ENCODE peak calls at places on chromosomes 6 and 20, in four cellular contexts. V is HCT116, S is Daoy, C is psoas muscle. R is an unnamed sample.

GRCh38 chr6:31462964-31463940 is 34.7 kb upstream of the MICB start:
- DNase-seq in S (peak), C (peak), V (peak), R (no peak)

GRCh38 chr20:22385602-22386299 is 198.6 kb downstream of the FOXA2 start:
- DNase-seq in V (no peak), S (no peak), C (no peak), R (peak)

GRCh38 chr20:10463622-10464021 is 28.5 kb downstream of the SLX4IP start:
- DNase-seq in S (no peak), C (no peak), V (no peak), R (no peak)

GRCh38 chr20:59485576-59486250 is 118.6 kb upstream of the PHACTR3 start:
- DNase-seq in C (no peak), S (no peak), V (no peak), R (no peak)

GRCh38 chr6:157128235-157128761 is 195.0 kb downstream of the TMEM242 start:
- DNase-seq in V (no peak), C (no peak), S (no peak), R (no peak)

GRCh38 chr20:24675651-24676352 is 206.4 kb downstream of the SYNDIG1 start:
- DNase-seq in S (no peak), V (no peak), C (no peak), R (no peak)

GRCh38 chr6:159801935-159802334 is 1.9 kb downstream of the PNLDC1 start:
- DNase-seq in V (no peak), S (no peak), C (no peak), R (no peak)

GRCh38 chr6:165551828-165552227 is 111.2 kb downstream of the PDE10A start:
- DNase-seq in C (no peak), V (no peak), S (no peak), R (no peak)

GRCh38 chr20:44019638-44020335 is 105.1 kb downstream of the TOX2 start:
- DNase-seq in V (no peak), C (peak), S (peak), R (no peak)

GRCh38 chr6:162058281-162058875 is 669.2 kb downstream of the PRKN start:
- DNase-seq in V (peak), C (no peak), S (peak), R (peak)

GRCh38 chr6:153090241-153090930 is 40.7 kb downstream of the RGS17 start:
- DNase-seq in S (peak), C (no peak), V (peak), R (peak)

GRCh38 chr6:37313698-37314097 is 40.1 kb upstream of the RNF8 start:
- DNase-seq in S (no peak), V (no peak), C (no peak), R (no peak)

GRCh38 chr6:70956451-70957283 is at the start of gene B3GAT2:
- DNase-seq in C (no peak), S (peak), V (no peak), R (no peak)

GRCh38 chr20:37223053-37223452 is 38.6 kb downstream of the GHRH start:
- DNase-seq in C (no peak), V (no peak), S (peak), R (no peak)